ENCODE peak calls at places on chromosomes 12 and 14, in five cellular contexts. S, A, O, Z and L are unnamed samples.

GRCh38 chr12:102478416-102479098 is 1.8 kb downstream of the IGF1 start:
- DNase-seq in Z (no peak), S (no peak), O (no peak), A (no peak), L (no peak)

GRCh38 chr12:89657090-89657489 is 51.5 kb downstream of the ATP2B1 start:
- DNase-seq in A (no peak), O (no peak), Z (no peak), S (no peak), L (no peak)

GRCh38 chr12:110717037-110717436 is 25.7 kb downstream of the PPP1CC start:
- DNase-seq in S (no peak), O (no peak), Z (no peak), A (no peak), L (no peak)

GRCh38 chr12:87952850-87953249 is 76.4 kb downstream of the C12orf50 start:
- DNase-seq in Z (no peak), A (no peak), O (no peak), S (no peak), L (no peak)

GRCh38 chr14:64649383-64649998 is 54.7 kb upstream of the PLEKHG3 start:
- DNase-seq in Z (no peak), O (no peak), A (peak; percentile 73), S (no peak), L (peak; percentile 27)

GRCh38 chr14:105733081-105734065 is 207.0 kb downstream of the TMEM121 start:
- DNase-seq in Z (no peak), O (no peak), S (no peak), A (no peak), L (no peak)

GRCh38 chr12:113130457-113131135 is 5.0 kb downstream of the RASAL1 start:
- DNase-seq in Z (no peak), S (peak; percentile 43), A (no peak), O (peak; percentile 64), L (no peak)

GRCh38 chr12:103840399-103840880 is 594 bp downstream of the NT5DC3 start:
- DNase-seq in A (no peak), O (peak; percentile 69), S (peak; percentile 55), Z (peak; percentile 25), L (peak; percentile 18)

GRCh38 chr14:29558516-29558915 is 369.1 kb downstream of the PRKD1 start:
- DNase-seq in Z (peak; percentile 80), A (peak; percentile 9), O (no peak), S (no peak), L (peak; percentile 12)

GRCh38 chr12:3655331-3655900 is 97.5 kb downstream of the CRACR2A start:
- DNase-seq in S (no peak), Z (no peak), A (peak; percentile 21), O (no peak), L (peak; percentile 11)

GRCh38 chr12:124322271-124322998 is 27.5 kb downstream of the RFLNA start:
- DNase-seq in Z (peak; percentile 13), S (no peak), A (no peak), O (no peak), L (peak; percentile 17)

GRCh38 chr14:90194706-90195105 is 61.6 kb upstream of the PSMC1 start:
- DNase-seq in S (no peak), A (no peak), O (no peak), Z (no peak), L (no peak)

GRCh38 chr14:100078997-100079561 is 13.9 kb downstream of the EVL start:
- DNase-seq in O (peak; percentile 78), A (peak; percentile 37), S (no peak), Z (peak; percentile 72), L (peak; percentile 57)

GRCh38 chr14:66038214-66038977 is 447.8 kb upstream of the CCDC196 start:
- DNase-seq in A (peak; percentile 97), Z (peak; percentile 0), S (no peak), O (no peak), L (peak; percentile 87)

GRCh38 chr12:5944688-5945070 is 380 bp downstream of the ANO2 start:
- DNase-seq in S (no peak), A (no peak), Z (no peak), O (no peak), L (peak; percentile 3)

GRCh38 chr14:102688290-102688689 is 89.0 kb upstream of the TRAF3 start:
- DNase-seq in S (no peak), O (no peak), A (no peak), Z (no peak), L (no peak)

GRCh38 chr14:102678394-102678793 is 85.9 kb downstream of the RCOR1 start:
- DNase-seq in S (no peak), O (no peak), Z (no peak), A (no peak), L (no peak)

GRCh38 chr14:102683399-102684275 is 91.2 kb downstream of the RCOR1 start:
- DNase-seq in Z (no peak), O (peak; percentile 76), A (no peak), S (no peak), L (no peak)

GRCh38 chr14:102686176-102686801 is 91.0 kb upstream of the TRAF3 start:
- DNase-seq in Z (no peak), O (no peak), A (no peak), S (no peak), L (no peak)

GRCh38 chr14:102684276-102684663 is 91.8 kb downstream of the RCOR1 start:
- DNase-seq in A (no peak), S (no peak), O (no peak), Z (no peak), L (no peak)
- H3K4me3 ChIP-seq in A (no peak overlapping the region), S (no peak overlapping the region), O (no peak overlapping the region), Z (no peak overlapping the region), L (no peak overlapping the region)

GRCh38 chr12:59372971-59373370 is 222.9 kb upstream of the SLC16A7 start:
- DNase-seq in Z (peak; percentile 21), A (no peak), S (no peak), O (no peak), L (peak; percentile 26)
- TF ChIP-seq CTCF in Z (peak; percentile 46), A (no peak), S (no peak), O (no peak), L (peak; percentile 51)

GRCh38 chr14:85532570-85532969 is 2.6 kb downstream of the FLRT2 start:
- DNase-seq in S (no peak), A (no peak), O (no peak), Z (no peak), L (no peak)
- H3K4me3 ChIP-seq in S (peak overlapping the region; percentile 58), A (peak overlapping the region; percentile 83), O (no peak overlapping the region), Z (peak overlapping the region; percentile 67), L (peak overlapping the region; percentile 92)

DNA sequence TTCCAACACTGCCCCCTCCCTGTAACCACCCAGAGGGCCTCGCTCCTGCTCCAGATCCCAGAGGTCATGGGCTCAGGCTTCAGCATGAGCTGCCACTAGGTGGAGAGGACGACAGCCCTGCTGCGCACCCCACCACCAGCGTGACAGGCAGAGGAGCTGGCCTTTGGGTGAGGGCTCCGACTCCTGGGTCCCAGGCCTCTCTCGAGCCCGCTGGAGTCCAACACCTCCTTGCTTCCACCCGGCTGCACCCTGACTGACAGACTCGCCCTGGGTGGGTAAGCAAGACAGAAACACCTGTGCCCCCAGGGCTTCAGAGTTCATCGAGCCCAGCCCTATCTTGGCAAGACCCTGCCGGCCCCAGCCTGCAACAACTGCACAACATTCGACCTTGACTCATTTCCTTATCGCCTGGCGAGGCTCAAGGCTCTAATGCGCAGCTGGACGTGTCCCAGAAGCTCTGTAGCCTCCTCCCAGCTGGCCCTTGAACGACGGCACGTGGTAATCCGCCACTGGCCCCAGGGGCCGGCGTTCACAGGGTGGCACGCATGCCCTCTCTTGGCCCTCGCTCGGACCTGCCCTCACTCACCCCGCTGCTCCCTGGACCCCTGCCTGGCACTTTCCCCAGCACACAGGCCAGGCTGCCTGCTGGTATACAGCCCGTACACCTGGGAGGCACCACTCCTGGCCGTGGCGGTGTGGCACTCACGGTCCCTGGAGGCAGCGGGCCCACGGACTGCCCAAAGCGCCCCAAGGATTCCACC is 28.0 kb downstream of the VPS37B start:
- DNase-seq in O (peak; percentile 82), A (no peak), S (peak; percentile 52), Z (no peak), L (no peak)
- TF ChIP-seq CTCF in O (peak; percentile 16), A (no peak), S (peak; percentile 37), Z (peak; percentile 11), L (no peak)

GRCh38 chr12:94262228-94263010 is 114.0 kb downstream of the PLXNC1 start:
- DNase-seq in O (peak; percentile 86), S (peak; percentile 94), A (peak; percentile 98), Z (peak; percentile 96), L (peak; percentile 99)

GRCh38 chr12:94260717-94261116 is 112.3 kb downstream of the PLXNC1 start:
- DNase-seq in Z (no peak), O (no peak), A (no peak), S (no peak), L (no peak)

GRCh38 chr12:94263011-94263786 is 114.8 kb downstream of the PLXNC1 start:
- DNase-seq in S (no peak), Z (no peak), O (no peak), A (no peak), L (peak; percentile 5)

GRCh38 chr12:94261119-94261518 is 112.7 kb downstream of the PLXNC1 start:
- DNase-seq in Z (no peak), A (no peak), O (no peak), S (no peak), L (no peak)

DNA sequence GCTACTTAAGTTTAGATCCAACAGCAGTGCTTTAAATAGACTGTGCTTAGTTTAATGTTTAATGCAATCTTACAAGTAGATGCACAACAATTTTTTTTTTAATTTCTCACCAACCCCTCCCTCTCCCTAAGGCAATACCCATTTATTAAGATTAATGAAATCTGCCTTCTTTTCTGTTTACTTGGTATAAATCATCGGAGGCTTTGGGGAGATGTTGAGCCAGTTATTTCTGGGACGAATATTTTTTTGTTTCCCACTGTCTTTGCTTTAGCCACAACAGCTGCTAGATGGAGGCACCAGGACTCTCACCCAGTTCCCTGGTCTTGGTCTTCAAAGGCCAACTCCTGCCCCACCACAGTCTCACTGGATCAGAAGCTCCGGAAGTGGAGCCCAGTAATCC is 113.4 kb downstream of the PLXNC1 start:
- DNase-seq in A (no peak), Z (no peak), O (no peak), S (no peak), L (peak; percentile 65)
- H3K4me3 ChIP-seq in A (peak overlapping the region; percentile 69), Z (peak overlapping the region; percentile 51), O (no peak overlapping the region), S (peak overlapping the region; percentile 59), L (peak overlapping the region; percentile 80)

DNA sequence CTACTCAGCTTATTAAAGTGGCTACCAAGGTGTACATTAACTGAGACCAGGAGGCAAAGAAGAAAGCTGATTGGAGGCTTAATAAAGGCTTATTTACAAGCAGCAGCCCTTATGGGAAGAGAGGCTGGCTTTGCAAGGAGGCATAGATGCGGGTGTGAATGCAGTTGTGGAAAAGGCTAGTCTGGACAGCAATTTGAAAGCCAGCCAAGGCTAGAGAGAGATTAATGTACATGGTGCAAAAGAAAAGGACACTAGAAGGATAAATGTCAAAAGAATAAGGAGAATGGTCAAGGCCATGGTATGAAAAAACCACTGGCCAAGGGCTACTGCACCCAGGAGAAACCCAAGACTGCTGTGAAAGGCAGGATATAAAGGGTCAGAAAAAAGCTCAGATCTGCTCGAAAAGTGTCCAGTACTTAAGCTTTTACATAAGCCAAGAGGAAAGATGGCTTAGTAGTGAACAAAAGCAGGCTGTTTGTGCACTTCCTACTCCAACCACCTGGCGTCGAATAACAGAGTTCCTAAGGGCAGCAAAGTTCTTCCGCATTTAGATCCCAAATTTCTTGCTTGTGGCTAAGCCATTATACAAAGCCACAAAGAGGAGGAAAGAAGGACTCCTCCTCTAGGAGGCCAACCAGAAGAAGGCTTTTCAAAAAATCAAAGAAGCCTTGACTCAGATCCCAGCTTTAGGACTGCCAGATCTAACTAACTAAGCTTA is 24.0 kb downstream of the KLRK1 start:
- DNase-seq in Z (peak; percentile 33), O (no peak), S (no peak), A (peak; percentile 55), L (peak; percentile 47)
- TF ChIP-seq CTCF in Z (peak; percentile 17), O (peak; percentile 12), S (peak; percentile 21), A (peak; percentile 40), L (peak; percentile 39)

GRCh38 chr14:56244138-56244789 is 126.1 kb downstream of the PELI2 start:
- DNase-seq in S (no peak), Z (peak; percentile 94), A (peak; percentile 87), O (no peak), L (peak; percentile 91)
- H3K4me3 ChIP-seq in S (no peak overlapping the region), Z (peak overlapping the region; percentile 16), A (no peak overlapping the region), O (no peak overlapping the region), L (no peak overlapping the region)